ENCODE peak calls at places on chromosomes 12 and 14, in five cellular contexts. Z is amniotic stem cell, S is GM04503, T is fibroblast of mammary gland, A is AML-193. F is an unnamed sample.
A peak's percentile ranks its signal among the peaks of the same experiment; 100 is the strongest.

GRCh38 chr14:105381446-105382342 is 16.6 kb upstream of the TEX22 start:
- DNase-seq in S (no peak), T (no peak), Z (no peak), A (no peak), F (no peak)

GRCh38 chr12:69475237-69475984 is 5.2 kb downstream of the FRS2 start:
- DNase-seq in A (no peak), T (peak; percentile 49), S (peak; percentile 51), Z (no peak), F (no peak)

GRCh38 chr12:125072496-125072895 is 7.3 kb downstream of the AACS start:
- DNase-seq in T (no peak), A (no peak), Z (no peak), S (no peak), F (no peak)

GRCh38 chr12:102740157-102741032 is 176.6 kb downstream of the PAH start:
- DNase-seq in A (peak; percentile 4), T (peak; percentile 47), S (no peak), Z (peak; percentile 34), F (peak; percentile 16)

GRCh38 chr12:63804746-63805145 is 25.0 kb downstream of the RXYLT1 start:
- DNase-seq in T (peak; percentile 6), S (no peak), Z (no peak), A (no peak), F (no peak)

GRCh38 chr12:124854637-124855184 is 9.0 kb downstream of the SCARB1 start:
- DNase-seq in Z (no peak), T (no peak), S (no peak), A (no peak), F (no peak)

GRCh38 chr12:60324746-60325145 is 728.9 kb downstream of the SLC16A7 start:
- DNase-seq in T (no peak), A (no peak), S (no peak), Z (no peak), F (no peak)

GRCh38 chr12:79778802-79779201 is 88.0 kb upstream of the PAWR start:
- DNase-seq in S (no peak), T (no peak), Z (no peak), A (no peak), F (no peak)

GRCh38 chr14:36091096-36091495 is 85.4 kb downstream of the PTCSC3 start:
- DNase-seq in A (no peak), S (peak; percentile 89), T (peak; percentile 96), Z (peak; percentile 12), F (peak; percentile 95)

GRCh38 chr14:95237956-95238355 is 80.6 kb upstream of the DICER1 start:
- DNase-seq in A (no peak), T (no peak), Z (no peak), S (no peak), F (no peak)

GRCh38 chr12:117330441-117331113 is 30.8 kb downstream of the NOS1 start:
- DNase-seq in S (no peak), T (no peak), Z (no peak), A (no peak), F (no peak)

GRCh38 chr12:120137833-120138232 is 21.3 kb upstream of the RAB35 start:
- DNase-seq in Z (no peak), T (no peak), A (no peak), S (no peak), F (no peak)

GRCh38 chr12:67068773-67069450 is 200.2 kb upstream of the CAND1 start:
- DNase-seq in T (peak; percentile 12), Z (no peak), A (peak; percentile 5), S (no peak), F (peak; percentile 42)

GRCh38 chr14:23123419-23123818 is 4.4 kb upstream of the CEBPE start:
- DNase-seq in T (no peak), Z (no peak), S (no peak), A (no peak), F (no peak)

F was measured in astrocyte.